ENCODE peak calls at places on chromosome 2, in five cellular contexts. D is AG04450, P is body of pancreas, W is OCI-LY7, B is A549. M is an unnamed sample.

GRCh38 chr2:225041210-225041870 is 928 bp downstream of the DOCK10 start:
- DNase-seq in D (no peak), P (no peak), W (peak; percentile 77), B (peak; percentile 55), M (no peak)

GRCh38 chr2:5976626-5977025 is 284.4 kb downstream of the SOX11 start:
- DNase-seq in D (no peak), P (no peak), W (no peak), B (no peak), M (no peak)

GRCh38 chr2:85342156-85342555 is 12.2 kb downstream of the RETSAT start:
- DNase-seq in D (no peak), P (no peak), W (no peak), B (no peak), M (no peak)

GRCh38 chr2:120735750-120736170 is at the start of gene GLI2:
- DNase-seq in D (peak; percentile 55), P (peak; percentile 55), W (no peak), B (peak; percentile 89), M (peak; percentile 52)

GRCh38 chr2:71894266-71894665 is 253.4 kb downstream of the CYP26B1 start:
- DNase-seq in D (no peak), P (no peak), W (no peak), B (no peak), M (no peak)

GRCh38 chr2:27735263-27735904 is 36.1 kb upstream of the MRPL33 start:
- DNase-seq in D (peak; percentile 10), P (peak; percentile 82), W (no peak), B (no peak), M (peak; percentile 51)

GRCh38 chr2:108401800-108402199 is 24.0 kb downstream of the SULT1C4 start:
- DNase-seq in D (no peak), P (no peak), W (no peak), B (no peak), M (no peak)

GRCh38 chr2:99420751-99421299 is 69.0 kb downstream of the REV1 start:
- DNase-seq in D (no peak), P (no peak), W (no peak), B (no peak), M (peak; percentile 27)

GRCh38 chr2:33275689-33276444 is 200.6 kb upstream of the RASGRP3 start:
- DNase-seq in D (peak; percentile 34), P (no peak), W (no peak), B (peak; percentile 94), M (peak; percentile 92)

GRCh38 chr2:30776831-30777652 is 30.2 kb downstream of the CAPN13 start:
- DNase-seq in D (no peak), P (no peak), W (no peak), B (no peak), M (no peak)

GRCh38 chr2:125405816-125406215 is 1250.1 kb upstream of the GYPC start:
- DNase-seq in D (peak; percentile 86), P (no peak), W (no peak), B (peak; percentile 82), M (peak; percentile 94)

GRCh38 chr2:39140322-39140847 is 19.5 kb upstream of the SOS1 start:
- DNase-seq in D (no peak), P (no peak), W (no peak), B (no peak), M (no peak)

DNA sequence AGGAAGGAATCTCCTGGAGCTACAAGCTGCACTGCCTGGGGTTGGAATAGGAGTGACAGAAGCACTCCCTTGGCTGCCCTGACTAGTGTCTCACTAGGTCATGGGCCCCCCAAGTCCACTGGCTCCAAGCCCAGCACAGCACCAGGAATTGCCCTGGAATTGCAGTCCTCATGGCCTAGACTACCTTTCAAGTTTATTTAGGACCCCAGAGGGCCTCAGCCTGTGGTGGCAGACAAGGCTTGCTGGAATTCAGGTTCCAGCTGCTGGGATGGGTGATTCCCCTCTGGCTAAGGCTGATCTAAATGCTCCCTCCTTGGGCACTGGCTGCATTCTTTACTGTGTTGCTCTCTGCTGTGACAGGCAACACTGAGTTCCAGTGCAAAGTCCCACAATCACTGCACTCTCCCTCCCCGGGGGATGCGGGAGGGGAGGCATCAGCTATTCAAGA is 14.0 kb downstream of the STRADB start:
- DNase-seq in D (no peak), P (no peak), W (no peak), B (no peak), M (no peak)
- H3K4me3 ChIP-seq in D (no peak overlapping the region), P (no peak overlapping the region), W (no peak overlapping the region), B (no peak overlapping the region), M (no peak overlapping the region)

DNA sequence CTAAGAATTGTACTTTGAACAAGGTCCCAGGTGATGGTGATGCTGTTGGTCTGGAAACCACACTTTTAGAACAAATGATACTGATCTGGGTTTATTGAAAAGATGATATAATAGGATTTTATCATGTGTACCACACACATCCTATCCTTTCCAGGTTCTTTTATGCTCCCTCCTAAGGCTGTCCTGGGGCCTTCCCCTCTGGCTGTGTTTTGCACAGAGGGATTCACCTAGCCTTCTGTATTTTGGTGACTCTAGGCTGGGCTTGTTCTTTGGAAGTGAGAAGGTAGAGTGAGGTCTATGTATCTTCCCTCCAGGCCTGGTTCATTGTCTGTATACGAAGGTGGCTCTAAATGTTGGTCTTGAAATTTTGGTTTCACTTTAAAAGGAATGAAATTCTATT is 12.7 kb downstream of the ANXA4 start:
- DNase-seq in D (no peak), P (no peak), W (no peak), B (no peak), M (no peak)
- H3K4me3 ChIP-seq in D (no peak overlapping the region), P (no peak overlapping the region), W (no peak overlapping the region), B (no peak overlapping the region), M (no peak overlapping the region)

GRCh38 chr2:8681786-8682692 is at the start of gene ID2:
- DNase-seq in D (peak; percentile 98), P (peak; percentile 99), W (peak; percentile 100), B (peak; percentile 99), M (peak; percentile 95)

GRCh38 chr2:8680931-8681760 is 710 bp upstream of the ID2 start:
- DNase-seq in D (peak; percentile 65), P (peak; percentile 60), W (peak; percentile 88), B (peak; percentile 80), M (peak; percentile 70)

GRCh38 chr2:8679567-8679826 is 2.4 kb upstream of the ID2 start:
- DNase-seq in D (no peak), P (no peak), W (no peak), B (no peak), M (no peak)

GRCh38 chr2:8678731-8679566 is 2.9 kb upstream of the ID2 start:
- DNase-seq in D (peak; percentile 73), P (peak; percentile 95), W (peak; percentile 91), B (peak; percentile 95), M (peak; percentile 88)

GRCh38 chr2:8679827-8680731 is 1.8 kb upstream of the ID2 start:
- DNase-seq in D (no peak), P (peak; percentile 88), W (peak; percentile 38), B (peak; percentile 95), M (peak; percentile 76)
- H3K4me3 ChIP-seq in D (peak overlapping the region; percentile 67), P (no peak overlapping the region), W (peak overlapping the region; percentile 68), B (peak overlapping the region; percentile 68), M (peak overlapping the region; percentile 57)

GRCh38 chr2:100822587-100823248 is 2.8 kb downstream of the NPAS2 start:
- DNase-seq in D (no peak), P (no peak), W (no peak), B (no peak), M (peak; percentile 88)

GRCh38 chr2:100819365-100820345 is at the start of gene NPAS2:
- DNase-seq in D (no peak), P (peak; percentile 53), W (no peak), B (peak; percentile 64), M (no peak)

GRCh38 chr2:100820346-100821254 is 661 bp downstream of the NPAS2 start:
- DNase-seq in D (no peak), P (no peak), W (no peak), B (no peak), M (no peak)

GRCh38 chr2:100821913-100822260 is 1.9 kb downstream of the NPAS2 start:
- DNase-seq in D (no peak), P (no peak), W (no peak), B (no peak), M (no peak)

GRCh38 chr2:100821255-100821912 is 1.4 kb downstream of the NPAS2 start:
- DNase-seq in D (no peak), P (no peak), W (no peak), B (peak; percentile 34), M (no peak)
- H3K4me3 ChIP-seq in D (peak overlapping the region; percentile 84), P (peak overlapping the region; percentile 62), W (no peak overlapping the region), B (peak overlapping the region; percentile 96), M (peak overlapping the region; percentile 84)

DNA sequence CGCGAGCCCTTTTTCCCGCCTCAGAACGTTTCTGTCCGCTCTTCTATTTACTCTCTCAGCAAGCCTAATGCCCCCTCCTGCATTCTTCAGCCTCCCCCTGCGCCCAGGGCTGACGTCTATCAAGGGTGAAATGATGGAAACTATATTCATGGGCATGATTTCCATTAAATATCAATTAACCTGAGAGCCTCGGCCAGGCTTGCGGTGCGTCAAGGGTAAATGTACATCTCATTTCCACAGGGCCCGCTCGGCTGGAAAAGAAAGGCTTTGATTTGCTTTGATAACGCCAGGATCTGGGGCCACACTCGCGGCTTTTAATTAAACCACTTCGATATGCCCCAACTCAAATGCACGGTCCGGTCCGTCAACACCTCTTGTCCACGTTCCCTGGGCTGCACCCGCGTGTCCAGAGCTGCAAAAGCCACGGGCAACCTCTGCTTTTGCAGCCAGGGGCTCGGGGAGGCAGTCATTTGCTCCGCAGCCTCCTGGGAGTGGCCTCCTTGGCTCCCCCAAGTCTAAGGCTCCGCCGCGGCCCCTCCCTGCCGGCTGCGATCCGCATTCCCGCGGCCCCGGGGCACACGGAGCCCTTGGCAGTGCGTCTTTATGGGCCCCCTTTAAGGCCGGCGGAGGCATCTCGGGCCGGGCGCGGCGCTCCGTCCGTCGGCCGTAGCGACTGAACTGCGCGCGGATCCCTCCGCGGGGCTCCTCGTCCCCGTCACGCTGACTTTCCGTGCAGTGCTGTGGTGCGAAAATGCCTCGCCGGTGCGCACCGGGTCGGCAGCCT is at the start of gene HOXD8:
- DNase-seq in D (no peak), P (no peak), W (no peak), B (peak; percentile 85), M (no peak)
- H3K4me3 ChIP-seq in D (no peak within 1 kb of the TSS), P (no peak within 1 kb of the TSS), W (no peak within 1 kb of the TSS), B (peak within 1 kb of the TSS; percentile 81), M (no peak within 1 kb of the TSS)